ENCODE peak calls at places on chromosomes 2 and 18, in seven cellular contexts. M is ACHN, H is psoas muscle, C is osteoblast, S is NCI-H1092, D is right lobe of liver, X is kidney tubule cell. O is an unnamed sample.

GRCh38 chr2:235059161-235059560 is 107.3 kb downstream of the SH3BP4 start:
- DNase-seq in M (no peak), H (no peak), C (no peak), S (no peak), D (no peak), X (no peak), O (no peak)

GRCh38 chr2:160387558-160388262 is 105.9 kb downstream of the RBMS1 start:
- DNase-seq in M (no peak), H (peak), C (peak), S (no peak), D (no peak), X (peak), O (peak)

GRCh38 chr2:204126705-204127104 is 190.1 kb downstream of the ICOS start:
- DNase-seq in M (no peak), H (no peak), C (no peak), S (no peak), D (no peak), X (no peak), O (no peak)

GRCh38 chr2:2484301-2484700 is 153.2 kb upstream of the MYT1L start:
- DNase-seq in M (no peak), H (no peak), C (no peak), S (no peak), D (no peak), X (peak), O (no peak)

GRCh38 chr2:238950551-238950950 is 102.7 kb downstream of the TWIST2 start:
- DNase-seq in M (no peak), H (no peak), C (no peak), S (no peak), D (no peak), X (no peak), O (no peak)

GRCh38 chr2:234548720-234549420 is 52.0 kb upstream of the ARL4C start:
- DNase-seq in M (no peak), H (no peak), C (peak), S (no peak), D (no peak), X (no peak), O (no peak)

GRCh38 chr2:213152065-213152794 is 818 bp upstream of the IKZF2 start:
- DNase-seq in M (peak), H (peak), C (peak), S (peak), D (peak), X (peak), O (peak)

GRCh38 chr2:127411609-127412370 is 6.4 kb upstream of the PROC start:
- DNase-seq in M (no peak), H (no peak), C (no peak), S (peak), D (no peak), X (peak), O (no peak)

GRCh38 chr2:39511219-39511785 is 74.2 kb upstream of the MAP4K3 start:
- DNase-seq in M (no peak), H (no peak), C (no peak), S (no peak), D (no peak), X (no peak), O (no peak)

GRCh38 chr2:20474757-20475566 is 28.1 kb downstream of the RHOB start:
- DNase-seq in M (no peak), H (no peak), C (no peak), S (no peak), D (peak), X (no peak), O (no peak)

GRCh38 chr18:74689251-74689650 is 91.6 kb downstream of the ZNF407 start:
- DNase-seq in M (no peak), H (no peak), C (peak), S (no peak), D (no peak), X (no peak), O (no peak)

GRCh38 chr2:8445580-8445979 is 236.3 kb upstream of the ID2 start:
- DNase-seq in M (no peak), H (no peak), C (no peak), S (no peak), D (no peak), X (no peak), O (no peak)

GRCh38 chr2:151114934-151115333 is 146.7 kb downstream of the RBM43 start:
- DNase-seq in M (no peak), H (no peak), C (no peak), S (no peak), D (no peak), X (no peak), O (no peak)

GRCh38 chr2:52810460-52810859 is 957.1 kb upstream of the CHAC2 start:
- DNase-seq in M (peak), H (no peak), C (peak), S (no peak), D (no peak), X (peak), O (no peak)

GRCh38 chr18:11985532-11985931 is 4.2 kb downstream of the IMPA2 start:
- DNase-seq in M (no peak), H (peak), C (peak), S (no peak), D (no peak), X (no peak), O (no peak)

GRCh38 chr2:68040078-68040477 is 22.7 kb downstream of the C1D start:
- DNase-seq in M (peak), H (no peak), C (no peak), S (no peak), D (no peak), X (no peak), O (no peak)